ENCODE peak calls at places on chromosomes 12 and 14, in five cellular contexts. S, J, X, A and C are unnamed samples. For H3K9me3, the result is how much of the 10 kb centered on the place peaks cover.

GRCh38 chr12:116140559-116140958 is 136.9 kb downstream of the MED13L start:
- DNase-seq in X (no peak), S (no peak), A (no peak), J (no peak), C (no peak)

GRCh38 chr12:53791735-53792326 is 40.1 kb upstream of the CISTR start:
- DNase-seq in J (peak), S (peak), X (peak), A (peak), C (peak)

GRCh38 chr12:57737467-57738141 is 938 bp downstream of the AGAP2 start:
- DNase-seq in S (peak), A (no peak), X (peak), J (no peak), C (no peak)

GRCh38 chr14:63454863-63455622 is 88.1 kb downstream of the PPP2R5E start:
- DNase-seq in J (peak), X (no peak), A (no peak), S (no peak), C (no peak)

GRCh38 chr12:55044135-55044534 is 24.4 kb downstream of the NEUROD4 start:
- DNase-seq in J (no peak), S (peak), X (no peak), A (no peak), C (no peak)

GRCh38 chr12:49750027-49750977 is 8.9 kb downstream of the TMBIM6 start:
- DNase-seq in A (no peak), J (no peak), S (no peak), X (peak), C (no peak)

GRCh38 chr14:104239866-104240301 is 101.5 kb downstream of the KIF26A start:
- DNase-seq in A (no peak), J (peak), S (peak), X (no peak), C (peak)

GRCh38 chr14:55707365-55707804 is 127.4 kb downstream of the KTN1 start:
- DNase-seq in A (no peak), X (peak), S (no peak), J (no peak), C (no peak)

GRCh38 chr12:26870491-26871419 is 37.8 kb upstream of the ITPR2 start:
- DNase-seq in S (no peak), J (peak), X (peak), A (no peak), C (no peak)

GRCh38 chr14:104245723-104246122 is 107.3 kb downstream of the KIF26A start:
- DNase-seq in J (no peak), A (no peak), S (no peak), X (no peak), C (no peak)

GRCh38 chr14:104036250-104036649 is 49.2 kb upstream of the ASPG start:
- DNase-seq in J (no peak), X (no peak), A (no peak), S (no peak), C (no peak)

GRCh38 chr12:121139301-121139700 is 6.6 kb downstream of the P2RX7 start:
- DNase-seq in A (no peak), J (no peak), X (no peak), S (no peak), C (no peak)

GRCh38 chr14:21255385-21256101 is 13.7 kb downstream of the HNRNPC start:
- DNase-seq in X (peak), S (no peak), A (no peak), J (no peak), C (no peak)

GRCh38 chr12:47885012-47885501 is 19.7 kb downstream of the VDR start:
- DNase-seq in S (no peak), J (no peak), X (no peak), A (peak), C (peak)

GRCh38 chr12:27330846-27331245 is 1.8 kb upstream of the BMAL2 start:
- DNase-seq in X (no peak), J (no peak), A (no peak), S (no peak), C (no peak)

GRCh38 chr12:104426926-104427546 is 29.7 kb upstream of the CHST11 start:
- DNase-seq in J (no peak), A (no peak), X (peak), S (no peak), C (no peak)

GRCh38 chr12:71639341-71639760 is 24.3 kb downstream of the ZFC3H1 start:
- DNase-seq in S (peak), X (no peak), A (no peak), J (no peak), C (no peak)

GRCh38 chr12:109212460-109213115 is 96.2 kb downstream of the ACACB start:
- DNase-seq in X (no peak), S (no peak), A (no peak), J (no peak), C (no peak)
- H3K9me3 ChIP-seq in X (under half), S (under half), A (under half), J (under half), C (under half)

DNA sequence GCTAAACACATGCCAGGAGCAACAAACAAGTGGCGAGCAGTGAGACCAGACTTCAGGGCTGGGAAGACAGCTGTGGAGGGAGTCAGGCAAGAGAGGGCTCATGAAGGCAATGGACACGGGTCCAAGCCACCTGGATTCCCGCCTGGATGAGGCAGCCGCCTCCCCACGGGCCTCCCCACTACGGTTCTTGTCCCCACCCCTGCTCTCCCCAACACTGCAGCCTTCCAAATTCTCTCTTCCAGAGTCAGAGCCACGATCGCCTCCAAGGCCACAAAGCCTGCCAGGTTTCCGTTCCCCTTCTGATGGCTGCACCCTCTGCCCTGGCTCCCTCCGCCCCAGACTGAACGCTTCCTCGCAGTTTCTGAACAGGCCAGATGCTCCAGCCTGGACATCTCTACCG is 36.1 kb upstream of the PIWIL1 start:
- DNase-seq in J (no peak), A (no peak), S (peak), X (no peak), C (no peak)
- H3K9me3 ChIP-seq in J (under half), A (under half), S (under half), X (under half), C (under half)

GRCh38 chr14:26930576-26930975 is 332.7 kb upstream of the NOVA1 start:
- DNase-seq in A (no peak), J (no peak), X (no peak), S (no peak), C (no peak)
- H3K9me3 ChIP-seq in A (under half), J (under half), X (under half), S (under half), C (under half)

DNA sequence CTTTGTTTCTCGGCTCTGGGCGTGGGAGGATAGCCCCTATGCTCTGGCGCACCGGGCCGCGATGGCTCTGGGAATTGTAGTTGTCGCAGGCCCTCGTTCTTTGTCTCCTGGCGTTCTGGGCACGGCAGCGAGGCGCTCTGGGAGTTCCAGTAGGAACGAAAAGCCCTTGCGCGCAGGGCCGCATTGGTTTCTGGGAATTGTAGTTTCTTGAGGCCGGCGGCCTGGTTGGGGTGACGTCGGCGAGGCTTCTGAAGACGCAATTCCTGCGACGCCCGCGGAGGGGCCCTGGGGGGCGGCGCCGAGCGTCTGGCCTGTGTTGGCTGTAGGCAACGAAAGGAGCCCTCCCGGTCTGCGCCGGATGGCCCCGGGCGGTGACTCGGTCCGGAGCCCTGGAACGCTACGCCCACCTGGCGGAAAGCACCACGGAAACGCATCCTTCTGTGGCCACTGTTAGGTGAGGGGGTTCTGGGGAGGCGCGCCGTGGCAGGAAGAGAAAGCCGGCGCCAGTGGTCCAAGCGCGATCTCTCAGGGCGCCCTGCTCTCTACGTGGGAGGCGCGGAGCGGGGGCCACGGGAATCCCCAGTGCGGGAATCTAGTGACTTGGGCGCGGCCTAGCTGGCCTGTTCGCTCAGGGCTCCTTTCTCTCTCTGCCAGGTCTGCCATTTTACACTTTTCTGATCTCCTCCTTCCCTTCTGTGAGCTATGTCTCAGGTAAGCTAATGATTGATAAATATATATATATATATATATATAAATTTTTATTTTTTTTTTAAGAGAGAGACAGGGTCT is at the start of gene ZNF140:
- DNase-seq in A (peak), S (peak), X (peak), J (peak), C (peak)
- H3K9me3 ChIP-seq in A (half or more), S (half or more), X (half or more), J (half or more), C (under half)

GRCh38 chr14:106235356-106236159 is 709.2 kb downstream of the TMEM121 start:
- DNase-seq in A (no peak), S (no peak), X (no peak), J (no peak), C (no peak)
- H3K9me3 ChIP-seq in A (under half), S (half or more), X (under half), J (under half), C (under half)

GRCh38 chr12:34305176-34305575 is 282.9 kb downstream of the ALG10 start:
- DNase-seq in A (no peak), X (no peak), S (no peak), J (no peak), C (no peak)
- H3K9me3 ChIP-seq in A (under half), X (under half), S (half or more), J (half or more), C (under half)

DNA sequence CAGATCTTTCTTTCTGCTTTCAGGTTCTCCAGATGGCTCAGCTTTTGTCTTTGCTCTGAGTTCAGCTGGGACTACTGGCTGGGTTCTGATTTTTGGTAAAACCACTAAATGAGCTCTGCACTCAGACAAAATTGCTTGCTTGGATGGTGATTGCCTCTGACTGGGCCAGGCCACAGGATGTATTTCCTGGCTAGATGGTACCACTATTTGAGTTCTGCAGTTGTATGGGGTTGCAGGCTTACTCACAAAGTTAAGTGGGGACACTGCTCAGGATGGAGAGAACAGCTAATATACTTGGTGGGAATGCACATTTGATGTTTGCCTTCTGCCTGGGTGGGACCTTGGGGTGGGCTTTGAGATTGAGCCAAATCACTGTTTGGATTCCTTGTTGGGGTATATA is 14.0 kb upstream of the OR4Q3 start:
- DNase-seq in J (no peak), S (no peak), X (no peak), A (no peak), C (no peak)
- H3K9me3 ChIP-seq in J (half or more), S (half or more), X (under half), A (under half), C (under half)

GRCh38 chr14:105940534-105941225 is 414.3 kb downstream of the TMEM121 start:
- DNase-seq in X (no peak), S (no peak), J (no peak), A (no peak), C (no peak)
- H3K9me3 ChIP-seq in X (under half), S (half or more), J (under half), A (under half), C (under half)